ENCODE peak calls at places on chromosomes 16 and 17, in six cellular contexts. J, A, P, K, Y and Q are unnamed samples.

GRCh38 chr17:82787081-82787848 is 35.4 kb downstream of the TBCD start:
- DNase-seq in K (no peak), P (no peak), J (no peak), A (no peak), Y (no peak), Q (no peak)

GRCh38 chr16:80300876-80301275 is 239.9 kb upstream of the DYNLRB2 start:
- DNase-seq in A (no peak), P (no peak), Y (no peak), J (no peak), K (no peak), Q (no peak)

GRCh38 chr16:72590179-72590937 is 418.4 kb upstream of the PMFBP1 start:
- DNase-seq in K (no peak), P (no peak), Y (no peak), J (no peak), A (no peak), Q (no peak)

GRCh38 chr16:53672461-53672860 is 31.2 kb downstream of the RPGRIP1L start:
- DNase-seq in P (no peak), J (no peak), Y (no peak), A (no peak), K (no peak), Q (no peak)

GRCh38 chr16:56354746-56355145 is 70.6 kb downstream of the AMFR start:
- DNase-seq in K (no peak), A (no peak), Y (no peak), P (no peak), J (peak), Q (peak)

GRCh38 chr16:1532081-1532760 is 1.2 kb upstream of the TMEM204 start:
- DNase-seq in J (no peak), A (no peak), P (no peak), Y (no peak), K (peak), Q (peak)

GRCh38 chr17:30897311-30897710 is 8.7 kb downstream of the TEFM start:
- DNase-seq in Y (no peak), K (no peak), A (no peak), P (no peak), J (no peak), Q (no peak)

GRCh38 chr17:73347355-73347754 is 35.6 kb upstream of the CDC42EP4 start:
- DNase-seq in K (peak), P (no peak), Y (no peak), J (no peak), A (no peak), Q (no peak)

GRCh38 chr17:72545756-72546155 is 424.9 kb downstream of the SOX9 start:
- DNase-seq in Y (no peak), P (no peak), J (no peak), A (no peak), K (no peak), Q (no peak)

GRCh38 chr16:60432472-60432871 is 1603.8 kb downstream of the CDH8 start:
- DNase-seq in Y (no peak), A (no peak), K (no peak), J (no peak), P (no peak), Q (no peak)

GRCh38 chr16:29925805-29926674 is at the start of gene KCTD13:
- DNase-seq in A (peak), Y (peak), P (peak), J (peak), K (peak), Q (peak)

GRCh38 chr17:76635039-76635438 is 8.5 kb downstream of the ST6GALNAC1 start:
- DNase-seq in K (no peak), J (no peak), A (no peak), Y (no peak), P (no peak), Q (no peak)

GRCh38 chr17:58302171-58302918 is 21.6 kb upstream of the MPO start:
- DNase-seq in A (peak), K (no peak), P (no peak), J (no peak), Y (no peak), Q (no peak)

GRCh38 chr17:78824240-78824639 is 16.4 kb downstream of the USP36 start:
- DNase-seq in K (no peak), Y (no peak), A (no peak), P (no peak), J (no peak), Q (no peak)

GRCh38 chr16:22683730-22684280 is 130.2 kb upstream of the HS3ST2 start:
- DNase-seq in K (no peak), Y (no peak), J (no peak), P (no peak), A (no peak), Q (no peak)

GRCh38 chr16:89007371-89008249 is 30.6 kb upstream of the CBFA2T3 start:
- DNase-seq in J (no peak), P (no peak), Y (no peak), A (no peak), K (no peak), Q (no peak)

GRCh38 chr17:34616148-34616547 is 36.8 kb downstream of the TMEM132E start:
- DNase-seq in Y (no peak), J (no peak), K (no peak), A (no peak), P (no peak), Q (no peak)

GRCh38 chr17:63701477-63702222 is 1.7 kb upstream of the LIMD2 start:
- DNase-seq in J (no peak), P (no peak), K (peak), Y (no peak), A (no peak), Q (no peak)

DNA sequence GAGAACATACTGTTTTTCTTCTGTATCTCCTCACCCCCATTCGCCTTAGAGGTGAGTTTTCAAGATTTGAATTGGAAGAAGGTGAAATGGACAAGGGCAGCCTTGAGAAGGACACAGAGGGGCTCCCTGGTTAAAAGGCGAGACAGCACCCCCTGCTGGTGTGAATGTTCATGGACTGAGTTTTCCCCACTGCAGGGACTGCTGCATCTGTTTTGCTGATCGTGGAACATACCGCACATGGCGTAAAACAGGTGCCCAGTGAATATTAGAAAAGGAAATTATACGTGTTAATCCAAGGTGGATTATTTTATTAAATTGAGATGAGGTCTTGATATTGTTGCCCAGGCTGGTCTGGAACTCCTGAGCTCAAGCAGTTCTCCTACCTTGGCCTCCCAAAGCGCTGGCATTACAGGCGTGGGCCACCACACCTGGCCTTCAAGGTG is 54.5 kb downstream of the NDE1 start:
- DNase-seq in P (peak), K (peak), Y (peak), A (peak), J (no peak), Q (peak)
- TF ChIP-seq CTCF in P (peak), K (peak), Y (peak), A (peak), J (peak), Q (peak)

GRCh38 chr16:48829361-48829760 is 219.4 kb upstream of the N4BP1 start:
- DNase-seq in K (no peak), A (no peak), P (no peak), J (no peak), Y (no peak), Q (no peak)

GRCh38 chr16:48829911-48830310 is 219.9 kb upstream of the N4BP1 start:
- DNase-seq in A (no peak), P (no peak), J (no peak), Y (no peak), K (no peak), Q (no peak)

GRCh38 chr16:48833461-48833860 is 223.5 kb upstream of the N4BP1 start:
- DNase-seq in Y (no peak), J (no peak), K (no peak), P (no peak), A (no peak), Q (no peak)

GRCh38 chr16:48834576-48834975 is 224.6 kb upstream of the N4BP1 start:
- DNase-seq in J (no peak), A (no peak), K (no peak), P (no peak), Y (no peak), Q (no peak)

DNA sequence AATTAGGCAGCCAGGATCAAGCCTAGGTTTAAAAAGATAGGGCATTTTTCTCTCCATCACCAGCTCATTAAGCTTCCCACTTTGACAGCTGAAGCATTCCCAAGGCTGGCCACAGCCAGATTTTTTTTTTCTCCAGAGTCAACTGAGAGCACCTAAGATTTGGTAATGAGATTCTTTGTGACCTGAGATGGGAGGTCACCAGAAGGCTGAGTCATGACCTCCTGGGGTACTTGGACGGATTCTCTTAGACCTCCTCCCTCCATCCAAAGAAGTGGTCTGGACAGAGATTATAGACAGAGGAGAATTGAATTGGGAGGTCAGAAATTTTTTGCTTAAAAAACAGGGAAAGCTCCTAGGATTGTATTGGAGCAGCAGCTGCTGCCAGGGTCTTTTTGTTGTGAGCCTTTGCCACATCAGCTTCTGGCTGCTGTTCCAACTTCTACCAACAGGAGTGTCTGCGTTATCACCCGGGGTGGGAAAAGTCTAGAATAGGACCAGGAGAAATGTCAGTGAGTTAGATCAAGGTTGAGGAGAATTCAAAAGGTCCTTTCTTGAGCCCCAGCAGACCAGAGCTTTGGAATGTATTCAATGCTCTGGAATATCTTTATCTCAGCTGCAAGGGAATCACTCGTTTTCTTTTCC is 221.2 kb upstream of the N4BP1 start:
- DNase-seq in J (no peak), Y (no peak), P (peak), K (peak), A (no peak), Q (no peak)
- TF ChIP-seq CTCF in J (peak), Y (peak), P (no peak), K (no peak), A (no peak), Q (no peak)

GRCh38 chr16:25048146-25048618 is 33.0 kb upstream of the ARHGAP17 start:
- DNase-seq in A (no peak), Y (no peak), J (no peak), P (no peak), K (no peak), Q (no peak)

GRCh38 chr16:25052161-25052511 is 37.0 kb upstream of the ARHGAP17 start:
- DNase-seq in P (no peak), Y (no peak), J (no peak), A (no peak), K (no peak), Q (no peak)

GRCh38 chr16:25051446-25052160 is 36.4 kb upstream of the ARHGAP17 start:
- DNase-seq in P (peak), A (no peak), Y (no peak), J (peak), K (no peak), Q (no peak)

DNA sequence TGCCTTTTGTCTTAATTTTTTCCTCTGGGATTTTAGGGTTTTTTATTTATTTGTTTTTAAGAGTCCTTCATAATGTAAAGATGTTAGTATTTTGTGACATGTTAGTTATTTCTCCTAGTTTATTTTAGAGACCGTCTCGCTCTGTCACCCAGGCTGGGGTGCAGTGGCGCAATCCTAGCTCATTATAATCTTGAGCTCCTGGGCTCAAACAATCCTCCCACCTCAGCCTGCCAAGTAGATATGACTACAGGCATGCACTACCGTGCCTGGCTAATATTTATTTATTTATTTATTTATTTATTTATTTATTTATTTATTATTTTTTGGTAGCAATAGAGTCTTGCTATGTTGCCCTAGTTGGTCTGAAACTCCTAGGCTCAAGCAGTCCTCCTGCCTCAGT is 37.4 kb upstream of the ARHGAP17 start:
- DNase-seq in J (no peak), A (peak), Y (no peak), K (peak), P (no peak), Q (no peak)
- TF ChIP-seq CTCF in J (no peak), A (no peak), Y (no peak), K (no peak), P (no peak), Q (no peak)

DNA sequence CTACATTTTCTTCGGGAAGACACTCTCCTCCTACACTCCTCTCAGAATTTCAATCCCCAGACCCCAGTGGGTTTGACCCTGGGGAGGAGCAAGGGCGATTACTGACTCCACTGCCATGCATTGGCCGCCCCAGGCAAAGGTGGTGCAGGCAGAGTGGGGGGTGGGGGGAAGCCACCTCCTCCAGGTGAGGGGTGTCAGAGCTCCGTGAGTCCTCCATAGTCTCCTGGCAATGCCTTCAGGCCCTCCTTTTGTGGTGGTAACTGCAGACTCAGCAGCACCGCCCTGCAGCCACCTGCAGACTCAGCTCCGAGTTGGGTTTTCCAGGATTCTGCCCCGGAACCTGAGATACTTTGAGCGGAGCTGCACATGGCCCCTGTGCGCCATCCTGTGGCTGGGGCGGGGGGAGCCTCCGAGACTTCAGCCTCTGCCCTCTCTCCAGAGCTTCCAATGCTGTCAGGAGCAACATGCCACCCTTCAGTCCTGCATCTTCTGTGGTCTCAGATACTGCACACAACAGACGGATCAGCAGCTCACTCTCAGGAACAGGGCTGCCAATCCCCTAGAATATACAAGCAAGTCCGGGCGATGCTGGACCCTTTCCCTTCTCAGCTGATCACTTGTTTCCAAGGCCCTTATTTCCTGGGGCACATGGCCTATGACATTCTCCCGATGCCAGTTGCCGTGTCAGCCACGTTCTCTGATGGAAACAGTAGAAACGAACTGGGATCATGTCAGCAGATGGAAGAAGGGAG is 2.4 kb upstream of the SLC47A2 start:
- DNase-seq in P (peak), J (no peak), Y (no peak), K (no peak), A (no peak), Q (no peak)
- TF ChIP-seq CTCF in P (peak), J (peak), Y (peak), K (no peak), A (no peak), Q (no peak)